ENCODE peak calls at places on chromosomes 3 and 15, in nine cellular contexts. U, S, G, Y, N, P, L, B and J are unnamed samples.

GRCh38 chr3:81545572-81545971 is 215.9 kb downstream of the GBE1 start:
- DNase-seq in B (no peak), U (no peak), Y (no peak), G (no peak), N (no peak), P (no peak), L (no peak), S (no peak), J (no peak)

GRCh38 chr15:93454788-93455187 is 365.8 kb upstream of the RGMA start:
- DNase-seq in S (no peak), L (no peak), Y (no peak), G (no peak), N (peak), B (no peak), U (no peak), P (no peak), J (no peak)

GRCh38 chr15:20358781-20359414 is 182.7 kb downstream of the GOLGA6L6 start:
- DNase-seq in B (no peak), L (no peak), Y (no peak), S (no peak), P (no peak), U (no peak), N (no peak), G (no peak), J (no peak)

GRCh38 chr15:93005133-93005532 is 83.9 kb downstream of the RGMA start:
- DNase-seq in G (no peak), P (no peak), U (no peak), Y (no peak), S (no peak), B (no peak), L (no peak), N (no peak), J (no peak)

GRCh38 chr3:129699199-129699598 is 92.7 kb upstream of the PLXND1 start:
- DNase-seq in U (no peak), G (no peak), S (no peak), B (peak), N (no peak), Y (no peak), P (no peak), L (no peak), J (no peak)

GRCh38 chr3:108100906-108101305 is 10.1 kb upstream of the CD47 start:
- DNase-seq in B (no peak), Y (no peak), N (no peak), L (no peak), S (peak), G (no peak), U (no peak), P (no peak), J (no peak)

GRCh38 chr15:90471769-90472168 is 58.0 kb upstream of the CRTC3 start:
- DNase-seq in G (no peak), S (no peak), N (no peak), Y (no peak), B (no peak), U (no peak), L (no peak), P (no peak), J (no peak)

GRCh38 chr3:11185564-11186317 is 31.4 kb downstream of the HRH1 start:
- DNase-seq in L (peak), Y (peak), P (peak), U (peak), N (no peak), S (no peak), B (peak), G (peak), J (peak)

GRCh38 chr3:41431386-41431785 is 232.1 kb downstream of the CTNNB1 start:
- DNase-seq in P (no peak), Y (no peak), G (no peak), N (no peak), B (peak), S (no peak), U (no peak), L (no peak), J (peak)

GRCh38 chr15:55694652-55695150 is 48.3 kb downstream of the PRTG start:
- DNase-seq in G (peak), P (no peak), N (peak), S (peak), U (no peak), Y (no peak), L (no peak), B (peak), J (peak)

GRCh38 chr3:18134386-18135082 is 290.6 kb downstream of the SATB1 start:
- DNase-seq in L (no peak), P (peak), S (no peak), G (no peak), U (no peak), N (no peak), B (peak), Y (peak), J (no peak)

GRCh38 chr3:128317101-128317697 is 149.5 kb downstream of the DNAJB8 start:
- DNase-seq in Y (no peak), P (no peak), B (no peak), L (no peak), S (no peak), N (no peak), U (no peak), G (peak), J (no peak)

GRCh38 chr3:171347017-171347979 is 112.9 kb downstream of the TNIK start:
- DNase-seq in N (peak), S (peak), U (no peak), L (no peak), G (no peak), P (peak), B (peak), Y (peak), J (no peak)

GRCh38 chr3:149790698-149791097 is 1.7 kb downstream of the ANKUB1 start:
- DNase-seq in B (no peak), L (no peak), Y (no peak), U (no peak), N (no peak), P (no peak), S (no peak), G (no peak), J (no peak)

GRCh38 chr3:29333520-29333919 is 52.6 kb downstream of the RBMS3 start:
- DNase-seq in P (no peak), S (no peak), L (no peak), Y (no peak), N (no peak), B (no peak), G (no peak), U (no peak), J (no peak)

GRCh38 chr15:81184188-81184587 is 12.5 kb upstream of the IL16 start:
- DNase-seq in Y (no peak), P (no peak), G (no peak), S (no peak), N (no peak), L (no peak), B (peak), U (no peak), J (no peak)

GRCh38 chr15:69685524-69686452 is 233.2 kb downstream of the RPLP1 start:
- DNase-seq in N (no peak), P (no peak), G (peak), B (no peak), S (no peak), Y (no peak), U (no peak), L (no peak), J (no peak)

GRCh38 chr3:126524429-126524988 is 554 bp downstream of the CHST13 start:
- DNase-seq in L (no peak), N (no peak), P (no peak), Y (no peak), G (no peak), S (peak), B (no peak), U (no peak), J (no peak)

GRCh38 chr3:172158741-172159140 is 119.4 kb downstream of the FNDC3B start:
- DNase-seq in N (no peak), G (no peak), P (no peak), L (no peak), B (no peak), Y (no peak), U (no peak), S (no peak), J (no peak)

GRCh38 chr15:101610628-101611000 is 41.6 kb downstream of the TM2D3 start:
- DNase-seq in N (no peak), P (no peak), B (no peak), S (no peak), Y (no peak), G (no peak), U (no peak), L (no peak), J (no peak)

GRCh38 chr15:70160267-70160666 is 62.5 kb upstream of the TLE3 start:
- DNase-seq in G (no peak), B (no peak), U (no peak), S (peak), P (no peak), L (no peak), Y (no peak), N (no peak), J (no peak)

GRCh38 chr3:197787412-197787811 is 3.6 kb upstream of the LRCH3 start:
- DNase-seq in Y (peak), U (no peak), P (no peak), B (no peak), L (no peak), S (no peak), G (no peak), N (no peak), J (no peak)

GRCh38 chr3:191303596-191303995 is 25.6 kb upstream of the CCDC50 start:
- DNase-seq in S (no peak), N (no peak), L (no peak), B (peak), U (no peak), G (no peak), Y (peak), P (no peak), J (no peak)

GRCh38 chr15:86398986-86399677 is 319.5 kb downstream of the AGBL1 start:
- DNase-seq in B (no peak), N (no peak), S (no peak), L (no peak), Y (no peak), U (no peak), P (no peak), G (no peak), J (no peak)

GRCh38 chr15:31359722-31360111 is 33.1 kb downstream of the KLF13 start:
- DNase-seq in S (no peak), G (peak), P (no peak), L (no peak), U (no peak), N (no peak), B (no peak), Y (no peak), J (no peak)

GRCh38 chr3:81799403-81799802 is 38.0 kb upstream of the GBE1 start:
- DNase-seq in Y (no peak), P (peak), U (no peak), S (no peak), B (peak), L (no peak), G (no peak), N (peak), J (no peak)

GRCh38 chr15:77739591-77740378 is 107.1 kb upstream of the LINGO1 start:
- DNase-seq in Y (no peak), L (no peak), B (no peak), P (no peak), G (no peak), S (no peak), N (no peak), U (no peak), J (no peak)

GRCh38 chr3:29618395-29619291 is 337.8 kb downstream of the RBMS3 start:
- DNase-seq in B (peak), S (peak), P (no peak), Y (no peak), N (no peak), U (no peak), L (no peak), G (no peak), J (no peak)

GRCh38 chr3:66469220-66469640 is 31.6 kb downstream of the LRIG1 start:
- DNase-seq in B (peak), U (no peak), S (no peak), G (no peak), N (no peak), Y (no peak), P (no peak), L (no peak), J (no peak)

GRCh38 chr3:196974661-196975060 is 6.0 kb upstream of the PIGZ start:
- DNase-seq in Y (no peak), B (no peak), U (no peak), G (no peak), L (no peak), N (no peak), S (no peak), P (no peak), J (no peak)

GRCh38 chr15:44443515-44443914 is 16.1 kb downstream of the CTDSPL2 start:
- DNase-seq in S (no peak), N (no peak), G (no peak), U (no peak), Y (no peak), P (no peak), B (no peak), L (no peak), J (no peak)

GRCh38 chr3:111963424-111963823 is 15.4 kb upstream of the ABHD10 start:
- DNase-seq in Y (peak), L (no peak), G (no peak), S (no peak), P (peak), B (peak), N (no peak), U (no peak), J (peak)

GRCh38 chr3:128380719-128381118 is 86.0 kb downstream of the DNAJB8 start:
- DNase-seq in L (no peak), U (no peak), B (no peak), G (no peak), P (no peak), N (no peak), S (no peak), Y (no peak), J (no peak)

GRCh38 chr15:70375006-70375409 is 277.3 kb upstream of the TLE3 start:
- DNase-seq in P (no peak), G (no peak), U (no peak), L (peak), B (peak), S (peak), N (no peak), Y (peak), J (peak)

GRCh38 chr15:27449041-27449440 is 478.1 kb downstream of the GABRG3 start:
- DNase-seq in Y (no peak), B (peak), N (no peak), L (no peak), P (no peak), G (no peak), S (no peak), U (no peak), J (peak)

GRCh38 chr3:140341817-140342403 is 336.0 kb upstream of the TRIM42 start:
- DNase-seq in S (no peak), U (no peak), N (no peak), B (no peak), L (no peak), P (no peak), G (no peak), Y (no peak), J (no peak)

GRCh38 chr3:169259134-169259533 is 404.4 kb downstream of the MECOM start:
- DNase-seq in B (no peak), N (no peak), U (no peak), S (no peak), P (no peak), G (no peak), L (no peak), Y (no peak), J (no peak)

GRCh38 chr3:115624029-115624645 is 827 bp downstream of the GAP43 start:
- DNase-seq in N (no peak), S (no peak), L (no peak), U (no peak), B (no peak), P (no peak), G (no peak), Y (no peak), J (no peak)

GRCh38 chr15:80951941-80952340 is 37.7 kb downstream of the MESD start:
- DNase-seq in U (no peak), N (no peak), Y (no peak), L (no peak), S (no peak), B (no peak), G (no peak), P (no peak), J (no peak)

GRCh38 chr15:35696767-35697231 is 150.8 kb upstream of the DPH6 start:
- DNase-seq in B (peak), P (peak), G (no peak), L (no peak), Y (peak), U (no peak), N (no peak), S (no peak), J (peak)

DNA sequence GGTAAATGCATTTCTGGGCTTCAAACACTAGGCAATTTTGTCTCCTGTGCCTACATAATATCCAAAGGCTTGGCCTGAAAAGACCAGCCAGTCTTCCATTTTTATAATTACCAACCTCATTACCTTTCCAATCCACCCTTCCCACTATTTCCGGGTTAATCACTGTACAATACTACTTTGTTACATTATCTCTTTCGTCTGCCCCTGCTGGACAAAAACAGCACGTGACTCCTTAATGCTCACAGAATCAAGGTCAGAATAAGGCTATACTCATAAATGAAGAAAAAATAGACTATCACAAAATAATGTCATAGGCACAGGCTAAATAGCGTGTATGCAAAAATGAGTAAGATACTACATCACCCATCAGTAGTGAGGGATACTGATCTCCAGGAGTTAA is 40.1 kb downstream of the ABI3BP start:
- DNase-seq in L (no peak), S (no peak), N (no peak), B (no peak), G (no peak), P (no peak), Y (peak), U (no peak), J (no peak)
- TF ChIP-seq CTCF in L (no peak), S (no peak), N (peak), B (no peak), G (no peak), P (no peak), Y (no peak), U (no peak), J (no peak)

DNA sequence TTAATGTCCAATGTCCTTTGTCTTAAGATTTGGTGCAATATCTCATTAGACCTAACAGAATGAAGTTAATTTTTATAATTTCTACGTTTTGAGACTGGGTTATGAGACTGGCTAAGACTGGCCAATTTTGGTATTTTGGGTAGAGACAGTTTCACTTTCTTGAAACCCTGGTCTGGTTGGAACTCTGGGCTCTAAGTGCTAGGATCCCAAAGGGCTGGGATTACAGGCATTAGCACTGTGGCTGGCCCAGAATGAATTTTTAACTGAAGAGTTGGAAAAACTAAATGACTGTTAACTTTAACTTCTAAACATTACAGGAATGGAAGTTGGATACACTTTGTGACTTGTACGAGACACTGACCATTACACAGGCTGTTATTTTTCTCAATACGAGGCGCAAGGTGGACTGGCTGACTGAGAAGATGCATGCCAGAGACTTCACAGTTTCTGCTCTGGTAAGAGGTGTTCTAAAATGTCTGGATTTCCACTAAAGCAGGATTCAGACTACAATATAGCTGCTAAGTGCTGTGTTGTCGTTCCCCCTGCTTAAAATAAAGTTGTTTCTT is 3.5 kb downstream of the EIF4A2 start:
- DNase-seq in G (no peak), P (no peak), Y (no peak), B (no peak), S (no peak), N (no peak), U (no peak), L (no peak), J (no peak)
- H3K4me3 ChIP-seq in G (peak), P (peak), Y (peak), B (peak), S (peak), N (no peak), U (no peak), L (no peak), J (peak)

DNA sequence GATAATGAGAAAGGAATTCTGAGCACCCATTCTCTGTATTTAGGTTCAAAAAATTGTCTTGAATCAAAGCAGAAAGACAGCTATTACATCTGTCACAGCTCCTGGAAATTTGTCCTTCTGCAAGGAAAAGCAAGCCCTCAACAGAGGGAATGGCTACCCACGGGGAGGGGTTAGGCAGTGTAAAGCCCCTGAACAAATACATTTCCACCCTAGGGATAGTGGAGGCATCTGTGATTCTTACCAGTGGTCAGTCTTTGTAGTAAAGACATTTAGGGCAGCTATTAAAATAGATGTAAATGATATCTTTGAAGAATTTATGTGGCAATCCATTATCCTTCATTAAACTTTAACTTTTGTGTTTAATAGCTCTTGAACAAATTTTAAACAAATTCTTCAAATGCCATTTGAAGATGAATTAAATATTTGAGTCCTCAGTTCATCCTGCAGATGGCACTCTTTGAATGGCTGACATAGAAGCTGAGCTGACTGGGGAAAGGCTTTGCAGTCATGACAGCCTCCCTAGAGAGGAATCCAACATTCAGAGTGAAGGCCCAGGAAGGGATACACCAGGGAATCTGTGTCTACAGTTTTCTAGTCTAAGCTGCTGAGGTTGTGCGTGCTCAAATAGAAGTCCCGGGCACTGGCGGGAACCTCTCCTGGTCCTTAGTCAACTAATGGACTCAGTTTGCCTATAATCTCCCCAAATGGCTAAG is 359.7 kb upstream of the ROPN1 start:
- DNase-seq in L (no peak), P (peak), B (peak), S (peak), N (peak), Y (no peak), G (peak), U (no peak), J (no peak)
- TF ChIP-seq CTCF in L (peak), P (peak), B (peak), S (peak), N (peak), Y (peak), G (peak), U (peak), J (peak)

GRCh38 chr3:53286727-53287412 is 31.0 kb upstream of the TKT start:
- DNase-seq in Y (no peak), B (peak), S (no peak), N (no peak), U (no peak), G (no peak), L (no peak), P (peak), J (no peak)
- H3K4me3 ChIP-seq in Y (no peak), B (no peak), S (no peak), N (no peak), U (no peak), G (no peak), L (no peak), P (no peak), J (no peak)

GRCh38 chr3:141743305-141743704 is 5.2 kb downstream of the RNF7 start:
- DNase-seq in B (no peak), U (no peak), Y (no peak), N (no peak), S (no peak), P (no peak), L (no peak), G (no peak), J (no peak)
- TF ChIP-seq CTCF in B (no peak), U (no peak), Y (no peak), N (no peak), S (no peak), P (no peak), L (no peak), G (no peak), J (no peak)

GRCh38 chr15:32870240-32871033 is 152.6 kb downstream of the GREM1 start:
- DNase-seq in P (peak), U (no peak), G (no peak), S (no peak), L (no peak), N (no peak), Y (no peak), B (peak), J (peak)
- H3K4me3 ChIP-seq in P (no peak), U (no peak), G (no peak), S (no peak), L (no peak), N (no peak), Y (no peak), B (no peak), J (no peak)